ENCODE peak calls at places on chromosome X, in eight cellular contexts. One of them, this sample, is unnamed.
A peak's percentile ranks its signal among the peaks of the same experiment; 100 is the strongest.

GRCh38 chrX:104854790-104855340 is 288.9 kb downstream of the IL1RAPL2 start:
- DNase-seq in progenitor cell of endocrine pancreas: no peak
- DNase-seq in transverse colon: no peak
- DNase-seq in AG09309: no peak
- DNase-seq in tibial artery: no peak
- DNase-seq in cardiac muscle cell: no peak
- DNase-seq in nephron progenitor cell: no peak
- DNase-seq in heart left ventricle: no peak
- DNase-seq in this sample: no peak

GRCh38 chrX:43655151-43655676 is 885 bp upstream of the MAOA start:
- DNase-seq in progenitor cell of endocrine pancreas: peak; percentile 10
- DNase-seq in transverse colon: peak; percentile 34
- DNase-seq in AG09309: no peak
- DNase-seq in tibial artery: peak; percentile 70
- DNase-seq in cardiac muscle cell: peak; percentile 56
- DNase-seq in nephron progenitor cell: peak; percentile 21
- DNase-seq in heart left ventricle: peak; percentile 51
- DNase-seq in this sample: peak; percentile 12

GRCh38 chrX:111812889-111813563 is 63.0 kb upstream of the TRPC5OS start:
- DNase-seq in progenitor cell of endocrine pancreas: no peak
- DNase-seq in transverse colon: no peak
- DNase-seq in AG09309: no peak
- DNase-seq in tibial artery: no peak
- DNase-seq in cardiac muscle cell: no peak
- DNase-seq in nephron progenitor cell: no peak
- DNase-seq in heart left ventricle: no peak
- DNase-seq in this sample: no peak

GRCh38 chrX:119655125-119655524 is 37.8 kb downstream of the SEPTIN6 start:
- DNase-seq in progenitor cell of endocrine pancreas: no peak
- DNase-seq in transverse colon: no peak
- DNase-seq in AG09309: peak; percentile 35
- DNase-seq in tibial artery: no peak
- DNase-seq in cardiac muscle cell: peak; percentile 91
- DNase-seq in nephron progenitor cell: no peak
- DNase-seq in heart left ventricle: peak; percentile 30
- DNase-seq in this sample: peak; percentile 47

GRCh38 chrX:41332005-41332404 is 2.0 kb upstream of the DDX3X start:
- DNase-seq in progenitor cell of endocrine pancreas: no peak
- DNase-seq in transverse colon: no peak
- DNase-seq in AG09309: no peak
- DNase-seq in tibial artery: no peak
- DNase-seq in cardiac muscle cell: no peak
- DNase-seq in nephron progenitor cell: no peak
- DNase-seq in heart left ventricle: no peak
- DNase-seq in this sample: no peak

GRCh38 chrX:129939986-129940385 is 34.0 kb downstream of the UTP14A start:
- DNase-seq in progenitor cell of endocrine pancreas: no peak
- DNase-seq in transverse colon: no peak
- DNase-seq in AG09309: no peak
- DNase-seq in tibial artery: no peak
- DNase-seq in cardiac muscle cell: no peak
- DNase-seq in nephron progenitor cell: no peak
- DNase-seq in heart left ventricle: peak; percentile 51
- DNase-seq in this sample: no peak

GRCh38 chrX:153474718-153475117 is 4.3 kb upstream of the HAUS7 start:
- DNase-seq in progenitor cell of endocrine pancreas: no peak
- DNase-seq in transverse colon: peak; percentile 26
- DNase-seq in AG09309: no peak
- DNase-seq in tibial artery: peak; percentile 91
- DNase-seq in cardiac muscle cell: peak; percentile 74
- DNase-seq in nephron progenitor cell: peak; percentile 52
- DNase-seq in heart left ventricle: peak; percentile 83
- DNase-seq in this sample: no peak

GRCh38 chrX:109537324-109537665 is 651 bp downstream of the NXT2 start:
- DNase-seq in progenitor cell of endocrine pancreas: peak; percentile 51
- DNase-seq in transverse colon: peak; percentile 42
- DNase-seq in AG09309: peak; percentile 24
- DNase-seq in tibial artery: no peak
- DNase-seq in cardiac muscle cell: peak; percentile 80
- DNase-seq in nephron progenitor cell: no peak
- DNase-seq in heart left ventricle: no peak
- DNase-seq in this sample: no peak

GRCh38 chrX:129360175-129360574 is 163.1 kb downstream of the SMARCA1 start:
- DNase-seq in progenitor cell of endocrine pancreas: peak; percentile 31
- DNase-seq in transverse colon: peak; percentile 29
- DNase-seq in AG09309: no peak
- DNase-seq in tibial artery: no peak
- DNase-seq in cardiac muscle cell: peak; percentile 43
- DNase-seq in nephron progenitor cell: peak; percentile 50
- DNase-seq in heart left ventricle: no peak
- DNase-seq in this sample: peak; percentile 20

GRCh38 chrX:68832101-68832416 is 3.2 kb downstream of the EFNB1 start:
- DNase-seq in progenitor cell of endocrine pancreas: peak; percentile 8
- DNase-seq in transverse colon: peak; percentile 60
- DNase-seq in AG09309: peak; percentile 41
- DNase-seq in tibial artery: peak; percentile 78
- DNase-seq in cardiac muscle cell: peak; percentile 79
- DNase-seq in nephron progenitor cell: no peak
- DNase-seq in heart left ventricle: peak; percentile 61
- DNase-seq in this sample: peak; percentile 66

GRCh38 chrX:43974076-43974475 is 886 bp upstream of the NDP start:
- DNase-seq in progenitor cell of endocrine pancreas: no peak
- DNase-seq in transverse colon: no peak
- DNase-seq in AG09309: no peak
- DNase-seq in tibial artery: no peak
- DNase-seq in cardiac muscle cell: no peak
- DNase-seq in nephron progenitor cell: no peak
- DNase-seq in heart left ventricle: no peak
- DNase-seq in this sample: no peak

GRCh38 chrX:15567267-15567666 is 33.5 kb downstream of the ACE2 start:
- DNase-seq in progenitor cell of endocrine pancreas: no peak
- DNase-seq in transverse colon: no peak
- DNase-seq in AG09309: no peak
- DNase-seq in tibial artery: no peak
- DNase-seq in cardiac muscle cell: no peak
- DNase-seq in nephron progenitor cell: no peak
- DNase-seq in heart left ventricle: no peak
- DNase-seq in this sample: no peak

GRCh38 chrX:15564981-15565579 is 35.7 kb downstream of the ACE2 start:
- DNase-seq in progenitor cell of endocrine pancreas: peak; percentile 19
- DNase-seq in transverse colon: peak; percentile 69
- DNase-seq in AG09309: peak; percentile 16
- DNase-seq in tibial artery: peak; percentile 68
- DNase-seq in cardiac muscle cell: peak; percentile 81
- DNase-seq in nephron progenitor cell: peak; percentile 56
- DNase-seq in heart left ventricle: peak; percentile 52
- DNase-seq in this sample: peak; percentile 18

GRCh38 chrX:15567886-15568616 is 32.7 kb downstream of the ACE2 start:
- DNase-seq in progenitor cell of endocrine pancreas: no peak
- DNase-seq in transverse colon: no peak
- DNase-seq in AG09309: no peak
- DNase-seq in tibial artery: no peak
- DNase-seq in cardiac muscle cell: peak; percentile 51
- DNase-seq in nephron progenitor cell: no peak
- DNase-seq in heart left ventricle: no peak
- DNase-seq in this sample: no peak

GRCh38 chrX:15563056-15563455 is 37.7 kb downstream of the ACE2 start:
- DNase-seq in progenitor cell of endocrine pancreas: no peak
- DNase-seq in transverse colon: peak; percentile 35
- DNase-seq in AG09309: no peak
- DNase-seq in tibial artery: no peak
- DNase-seq in cardiac muscle cell: no peak
- DNase-seq in nephron progenitor cell: no peak
- DNase-seq in heart left ventricle: no peak
- DNase-seq in this sample: no peak

DNA sequence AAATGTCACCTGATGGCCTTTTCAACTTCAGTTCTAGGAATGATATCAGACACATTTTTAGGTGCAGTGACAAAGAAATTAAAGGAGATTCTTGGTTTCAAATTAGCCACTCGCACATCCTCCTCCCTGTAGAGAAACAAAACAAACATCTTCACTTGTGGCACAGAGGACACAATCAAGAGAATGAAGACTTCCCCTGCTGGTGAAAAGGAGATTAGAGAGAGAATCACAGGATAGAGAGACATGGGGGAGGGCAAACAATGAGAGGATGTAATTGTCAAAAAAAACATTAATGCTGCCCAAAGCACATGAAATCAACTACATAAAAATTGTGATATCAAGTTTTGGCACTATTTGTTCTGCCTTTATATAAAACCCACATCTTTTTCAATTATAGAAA is 34.5 kb downstream of the ACE2 start:
- DNase-seq in progenitor cell of endocrine pancreas: no peak
- DNase-seq in transverse colon: no peak
- DNase-seq in AG09309: no peak
- DNase-seq in tibial artery: no peak
- DNase-seq in cardiac muscle cell: no peak
- DNase-seq in nephron progenitor cell: no peak
- DNase-seq in heart left ventricle: no peak
- DNase-seq in this sample: no peak
- TF ChIP-seq CTCF in progenitor cell of endocrine pancreas: peak; percentile 17
- TF ChIP-seq CTCF in transverse colon: no peak
- TF ChIP-seq CTCF in AG09309: peak; percentile 9
- TF ChIP-seq CTCF in tibial artery: no peak
- TF ChIP-seq CTCF in cardiac muscle cell: peak; percentile 20
- TF ChIP-seq CTCF in nephron progenitor cell: peak; percentile 10
- TF ChIP-seq CTCF in heart left ventricle: no peak
- TF ChIP-seq CTCF in this sample: no peak

DNA sequence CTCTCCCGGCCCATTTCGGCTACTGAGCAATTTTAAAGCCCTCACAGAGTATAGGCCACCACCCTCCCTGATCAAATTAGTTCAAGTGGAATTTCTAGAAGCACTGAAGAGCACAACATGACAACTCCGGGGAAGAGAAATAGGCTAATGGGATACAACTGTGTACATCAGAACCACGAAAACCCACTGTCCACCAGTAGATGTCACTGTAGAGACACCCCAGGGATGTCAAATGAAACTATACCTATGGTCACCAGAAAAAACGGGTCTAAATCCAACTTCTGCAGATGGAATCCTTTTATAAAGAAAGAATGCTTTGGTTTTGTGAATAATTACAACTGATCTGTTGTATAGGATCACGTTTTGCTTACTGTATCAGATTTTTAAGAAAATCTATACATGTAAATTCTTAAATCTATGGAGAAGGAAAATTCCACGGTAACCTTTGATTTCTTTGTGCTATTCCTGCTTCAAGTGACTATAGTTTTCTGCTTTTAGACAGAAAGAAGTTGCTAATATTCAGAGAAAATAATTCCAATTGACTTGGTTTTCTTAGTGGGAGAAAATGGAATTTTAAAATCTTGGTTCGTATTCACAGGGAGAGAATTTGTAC is 29.5 kb upstream of the MAP3K15 start:
- DNase-seq in progenitor cell of endocrine pancreas: no peak
- DNase-seq in transverse colon: peak; percentile 43
- DNase-seq in AG09309: peak; percentile 20
- DNase-seq in tibial artery: no peak
- DNase-seq in cardiac muscle cell: peak; percentile 70
- DNase-seq in nephron progenitor cell: peak; percentile 50
- DNase-seq in heart left ventricle: peak; percentile 35
- DNase-seq in this sample: peak; percentile 69
- TF ChIP-seq CTCF in progenitor cell of endocrine pancreas: peak; percentile 70
- TF ChIP-seq CTCF in transverse colon: peak; percentile 61
- TF ChIP-seq CTCF in AG09309: peak; percentile 91
- TF ChIP-seq CTCF in tibial artery: peak; percentile 47
- TF ChIP-seq CTCF in cardiac muscle cell: peak; percentile 64
- TF ChIP-seq CTCF in nephron progenitor cell: peak; percentile 65
- TF ChIP-seq CTCF in heart left ventricle: peak; percentile 63
- TF ChIP-seq CTCF in this sample: peak; percentile 46

GRCh38 chrX:115547448-115547847 is 13.5 kb upstream of the PLS3 start:
- DNase-seq in progenitor cell of endocrine pancreas: no peak
- DNase-seq in transverse colon: no peak
- DNase-seq in AG09309: no peak
- DNase-seq in tibial artery: no peak
- DNase-seq in cardiac muscle cell: no peak
- DNase-seq in nephron progenitor cell: no peak
- DNase-seq in heart left ventricle: no peak
- DNase-seq in this sample: no peak
- TF ChIP-seq CTCF in progenitor cell of endocrine pancreas: peak; percentile 41
- TF ChIP-seq CTCF in transverse colon: no peak
- TF ChIP-seq CTCF in AG09309: no peak
- TF ChIP-seq CTCF in tibial artery: no peak
- TF ChIP-seq CTCF in cardiac muscle cell: no peak
- TF ChIP-seq CTCF in nephron progenitor cell: no peak
- TF ChIP-seq CTCF in heart left ventricle: no peak
- TF ChIP-seq CTCF in this sample: no peak

GRCh38 chrX:108134724-108135123 is 43.1 kb downstream of the ATG4A start:
- DNase-seq in progenitor cell of endocrine pancreas: no peak
- DNase-seq in transverse colon: no peak
- DNase-seq in AG09309: no peak
- DNase-seq in tibial artery: no peak
- DNase-seq in cardiac muscle cell: no peak
- DNase-seq in nephron progenitor cell: no peak
- DNase-seq in heart left ventricle: no peak
- DNase-seq in this sample: no peak
- TF ChIP-seq CTCF in progenitor cell of endocrine pancreas: no peak
- TF ChIP-seq CTCF in transverse colon: no peak
- TF ChIP-seq CTCF in AG09309: no peak
- TF ChIP-seq CTCF in tibial artery: no peak
- TF ChIP-seq CTCF in cardiac muscle cell: no peak
- TF ChIP-seq CTCF in nephron progenitor cell: no peak
- TF ChIP-seq CTCF in heart left ventricle: no peak
- TF ChIP-seq CTCF in this sample: no peak

GRCh38 chrX:95760356-95760755 is 924.3 kb upstream of the DIAPH2 start:
- DNase-seq in progenitor cell of endocrine pancreas: no peak
- DNase-seq in transverse colon: no peak
- DNase-seq in AG09309: no peak
- DNase-seq in tibial artery: no peak
- DNase-seq in cardiac muscle cell: no peak
- DNase-seq in nephron progenitor cell: no peak
- DNase-seq in heart left ventricle: no peak
- DNase-seq in this sample: no peak

GRCh38 chrX:95762716-95763115 is 921.9 kb upstream of the DIAPH2 start:
- DNase-seq in progenitor cell of endocrine pancreas: no peak
- DNase-seq in transverse colon: no peak
- DNase-seq in AG09309: no peak
- DNase-seq in tibial artery: no peak
- DNase-seq in cardiac muscle cell: no peak
- DNase-seq in nephron progenitor cell: no peak
- DNase-seq in heart left ventricle: no peak
- DNase-seq in this sample: no peak

DNA sequence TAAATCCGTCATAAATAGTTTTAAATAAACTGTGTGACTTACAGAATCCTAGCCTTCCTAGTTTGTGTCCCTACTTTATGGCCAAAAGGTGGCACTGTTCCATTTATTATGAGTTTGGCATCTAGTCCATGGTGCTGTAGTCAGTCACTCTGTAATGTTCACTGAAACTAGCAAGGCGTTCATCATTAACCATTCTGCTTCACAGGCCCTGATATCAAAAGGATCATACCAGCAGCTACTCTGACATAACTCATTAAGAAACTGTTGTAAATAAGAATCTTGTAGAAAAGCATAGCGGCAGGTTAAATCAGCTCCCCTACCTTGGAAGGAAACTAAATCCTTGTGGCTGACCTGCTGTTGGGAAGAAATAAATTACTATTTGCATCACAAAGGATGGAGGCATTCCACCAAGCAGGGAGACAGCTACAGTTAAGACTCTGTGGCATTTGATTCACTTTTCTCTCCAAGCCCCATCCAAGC is 919.6 kb upstream of the DIAPH2 start:
- DNase-seq in progenitor cell of endocrine pancreas: peak; percentile 11
- DNase-seq in transverse colon: no peak
- DNase-seq in AG09309: no peak
- DNase-seq in tibial artery: no peak
- DNase-seq in cardiac muscle cell: peak; percentile 65
- DNase-seq in nephron progenitor cell: no peak
- DNase-seq in heart left ventricle: no peak
- DNase-seq in this sample: peak; percentile 6
- TF ChIP-seq CTCF in progenitor cell of endocrine pancreas: peak; percentile 82
- TF ChIP-seq CTCF in transverse colon: peak; percentile 48
- TF ChIP-seq CTCF in AG09309: peak; percentile 27
- TF ChIP-seq CTCF in tibial artery: peak; percentile 45
- TF ChIP-seq CTCF in cardiac muscle cell: peak; percentile 42
- TF ChIP-seq CTCF in nephron progenitor cell: peak; percentile 66
- TF ChIP-seq CTCF in heart left ventricle: peak; percentile 35
- TF ChIP-seq CTCF in this sample: no peak

This sample was measured in GM13976.